ENCODE peak calls at places on chromosome 4, in seven cellular contexts. A, D, H, Q, F, M and N are unnamed samples.

GRCh38 chr4:128979934-128980333 is 113.4 kb downstream of the SCLT1 start:
- DNase-seq in A (peak), D (no peak), H (no peak), Q (no peak), F (no peak), M (no peak), N (no peak)

GRCh38 chr4:106022454-106022853 is 127.2 kb downstream of the NPNT start:
- DNase-seq in A (no peak), D (no peak), H (no peak), Q (no peak), F (no peak), M (no peak), N (no peak)

GRCh38 chr4:55397024-55397520 is 1.3 kb downstream of the TMEM165 start:
- DNase-seq in A (peak), D (no peak), H (no peak), Q (no peak), F (no peak), M (no peak), N (no peak)

GRCh38 chr4:140014284-140014683 is 139.7 kb downstream of the MAML3 start:
- DNase-seq in A (no peak), D (no peak), H (no peak), Q (no peak), F (no peak), M (no peak), N (no peak)

GRCh38 chr4:75042601-75043208 is 109.8 kb downstream of the PARM1 start:
- DNase-seq in A (no peak), D (no peak), H (no peak), Q (no peak), F (no peak), M (no peak), N (no peak)

GRCh38 chr4:40206421-40206820 is 9.6 kb downstream of the RHOH start:
- DNase-seq in A (no peak), D (no peak), H (no peak), Q (no peak), F (no peak), M (no peak), N (no peak)

GRCh38 chr4:138241281-138242075 is 671 bp downstream of the SLC7A11 start:
- DNase-seq in A (peak), D (no peak), H (no peak), Q (no peak), F (no peak), M (no peak), N (no peak)

GRCh38 chr4:183589710-183590109 is 69.3 kb downstream of the RWDD4 start:
- DNase-seq in A (peak), D (no peak), H (no peak), Q (no peak), F (no peak), M (no peak), N (no peak)

GRCh38 chr4:143230683-143231082 is 46.0 kb downstream of the USP38 start:
- DNase-seq in A (no peak), D (no peak), H (no peak), Q (no peak), F (no peak), M (no peak), N (no peak)

GRCh38 chr4:7964459-7964858 is 24.8 kb upstream of the AFAP1 start:
- DNase-seq in A (no peak), D (no peak), H (no peak), Q (peak), F (no peak), M (peak), N (no peak)

GRCh38 chr4:5874811-5875465 is 17.9 kb downstream of the CRMP1 start:
- DNase-seq in A (peak), D (no peak), H (no peak), Q (no peak), F (no peak), M (no peak), N (no peak)

GRCh38 chr4:95317124-95317820 is 231.5 kb downstream of the UNC5C start:
- DNase-seq in A (no peak), D (no peak), H (no peak), Q (no peak), F (no peak), M (no peak), N (no peak)

GRCh38 chr4:117676153-117676552 is 358.1 kb upstream of the NDST3 start:
- DNase-seq in A (no peak), D (no peak), H (no peak), Q (no peak), F (no peak), M (no peak), N (no peak)

GRCh38 chr4:17310269-17310652 is 201.6 kb downstream of the QDPR start:
- DNase-seq in A (peak), D (no peak), H (no peak), Q (no peak), F (no peak), M (no peak), N (no peak)

GRCh38 chr4:142567199-142567598 is 278.9 kb downstream of the INPP4B start:
- DNase-seq in A (no peak), D (no peak), H (peak), Q (no peak), F (no peak), M (peak), N (peak)

GRCh38 chr4:4643306-4643705 is 101.5 kb upstream of the STX18 start:
- DNase-seq in A (no peak), D (no peak), H (no peak), Q (no peak), F (no peak), M (no peak), N (no peak)

GRCh38 chr4:10734697-10735096 is 50.1 kb upstream of the CLNK start:
- DNase-seq in A (no peak), D (no peak), H (no peak), Q (no peak), F (no peak), M (no peak), N (no peak)

GRCh38 chr4:2298548-2298991 is 36.7 kb upstream of the MXD4 start:
- DNase-seq in A (no peak), D (no peak), H (no peak), Q (no peak), F (peak), M (no peak), N (no peak)

GRCh38 chr4:7394184-7394575 is 40.5 kb downstream of the PSAPL1 start:
- DNase-seq in A (no peak), D (peak), H (no peak), Q (no peak), F (peak), M (no peak), N (no peak)

GRCh38 chr4:39637572-39638357 is 900 bp downstream of the SMIM14 start:
- DNase-seq in A (peak), D (peak), H (no peak), Q (no peak), F (peak), M (peak), N (no peak)